ENCODE peak calls at places on chromosomes 13 and 19, in six cellular contexts. I is IMR-90, V is brain microvascular endothelial cell, B is fibroblast of the aortic adventitia, X is iris pigment epithelial cell, T is cardiac muscle cell. P is an unnamed sample.

GRCh38 chr13:62375653-62376052 is 960.0 kb upstream of the PCDH20 start:
- DNase-seq in I (no peak), V (no peak), B (no peak), X (no peak), T (no peak), P (no peak)

GRCh38 chr19:17423429-17424208 is 3.8 kb downstream of the MVB12A start:
- DNase-seq in I (no peak), V (no peak), B (no peak), X (no peak), T (no peak), P (no peak)

GRCh38 chr19:58086825-58087710 is 11.0 kb downstream of the ZSCAN18 start:
- DNase-seq in I (no peak), V (no peak), B (no peak), X (no peak), T (no peak), P (no peak)

GRCh38 chr19:38024991-38025716 is 118.1 kb downstream of the SIPA1L3 start:
- DNase-seq in I (no peak), V (no peak), B (no peak), X (no peak), T (no peak), P (no peak)

GRCh38 chr19:49343127-49343526 is 7.9 kb downstream of the CD37 start:
- DNase-seq in I (no peak), V (no peak), B (no peak), X (no peak), T (no peak), P (no peak)

GRCh38 chr13:97266328-97266727 is 44.2 kb downstream of the MBNL2 start:
- DNase-seq in I (no peak), V (no peak), B (no peak), X (no peak), T (no peak), P (no peak)

GRCh38 chr13:60169239-60170031 is 5.7 kb upstream of the DIAPH3 start:
- DNase-seq in I (no peak), V (no peak), B (no peak), X (no peak), T (no peak), P (no peak)

GRCh38 chr19:52922841-52923781 is at the start of gene ZNF888:
- DNase-seq in I (peak), V (peak), B (peak), X (peak), T (peak), P (peak)

GRCh38 chr19:9139609-9140158 is 513 bp upstream of the ZNF317 start:
- DNase-seq in I (no peak), V (no peak), B (peak), X (no peak), T (no peak), P (no peak)

GRCh38 chr13:27712421-27712820 is 79.9 kb upstream of the GSX1 start:
- DNase-seq in I (no peak), V (peak), B (peak), X (no peak), T (peak), P (peak)

GRCh38 chr13:80473695-80474094 is 132.8 kb upstream of the SPRY2 start:
- DNase-seq in I (peak), V (peak), B (peak), X (peak), T (peak), P (no peak)

GRCh38 chr19:39224910-39225309 is 19.9 kb downstream of the IFNL3 start:
- DNase-seq in I (no peak), V (no peak), B (no peak), X (no peak), T (no peak), P (no peak)

GRCh38 chr13:98651716-98652115 is 74.8 kb upstream of the STK24 start:
- DNase-seq in I (no peak), V (no peak), B (no peak), X (no peak), T (no peak), P (peak)

GRCh38 chr19:4455742-4456565 is 1.6 kb downstream of the UBXN6 start:
- DNase-seq in I (peak), V (peak), B (peak), X (peak), T (peak), P (no peak)